ENCODE peak calls at places on chromosome 4, in ten cellular contexts. T is lung; J is H9; F is lower lobe of right lung; S is effector memory CD4-positive, alpha-beta T cell; R is thyroid gland; Q is A673; N is Panc1; U is psoas muscle; P is left lung. O is an unnamed sample.
A peak's percentile ranks its signal among the peaks of the same experiment; 100 is the strongest.

GRCh38 chr4:19693949-19694597 is 557.6 kb upstream of the SLIT2 start:
- DNase-seq in T (no peak), N (no peak), P (no peak), J (peak; percentile 26), R (no peak), S (no peak), F (no peak), Q (peak; percentile 6), U (no peak), O (no peak)

GRCh38 chr4:153535735-153536494 is 69.8 kb downstream of the TMEM131L start:
- DNase-seq in T (no peak), J (peak; percentile 64), F (no peak), R (no peak), Q (no peak), U (no peak), P (no peak), S (no peak), N (no peak), O (no peak)

GRCh38 chr4:183576701-183577100 is 71.8 kb downstream of the ING2 start:
- DNase-seq in F (no peak), U (no peak), J (no peak), S (no peak), P (no peak), Q (no peak), T (no peak), R (no peak), N (no peak), O (no peak)

GRCh38 chr4:15562623-15563022 is 92.5 kb downstream of the FBXL5 start:
- DNase-seq in F (no peak), U (no peak), N (no peak), S (no peak), Q (no peak), T (no peak), P (no peak), R (no peak), J (no peak), O (no peak)

GRCh38 chr4:172270421-172270820 is 457.2 kb downstream of the GALNTL6 start:
- DNase-seq in Q (peak; percentile 7), S (no peak), J (no peak), U (no peak), P (no peak), R (no peak), F (no peak), T (no peak), N (no peak), O (no peak)

GRCh38 chr4:168612435-168613139 is 115.7 kb downstream of the PALLD start:
- DNase-seq in T (no peak), P (no peak), F (no peak), N (no peak), Q (peak; percentile 55), J (no peak), R (no peak), U (no peak), S (no peak), O (no peak)

GRCh38 chr4:8675383-8675782 is 82.8 kb downstream of the CPZ start:
- DNase-seq in T (no peak), F (no peak), U (no peak), P (no peak), N (no peak), Q (no peak), R (peak; percentile 44), S (no peak), J (peak; percentile 90), O (no peak)

GRCh38 chr4:1619151-1619672 is 64.9 kb downstream of the FAM53A start:
- DNase-seq in P (no peak), Q (no peak), T (no peak), S (no peak), U (no peak), R (no peak), N (no peak), J (no peak), F (no peak), O (no peak)

GRCh38 chr4:85402371-85402770 is 72.6 kb upstream of the ARHGAP24 start:
- DNase-seq in R (no peak), U (no peak), Q (peak; percentile 2), F (no peak), T (no peak), J (no peak), S (no peak), N (no peak), P (no peak), O (no peak)

GRCh38 chr4:128604840-128605239 is 204.7 kb upstream of the JADE1 start:
- DNase-seq in J (no peak), P (no peak), S (no peak), N (no peak), R (no peak), T (no peak), U (no peak), F (no peak), Q (no peak), O (no peak)

GRCh38 chr4:180674629-180675367 is 1568.4 kb upstream of the TENM3 start:
- DNase-seq in R (no peak), U (no peak), Q (peak; percentile 18), S (no peak), F (no peak), J (no peak), N (no peak), T (no peak), P (no peak), O (no peak)

GRCh38 chr4:108204518-108204917 is 35.8 kb upstream of the LEF1 start:
- DNase-seq in U (no peak), Q (no peak), F (no peak), S (no peak), T (no peak), P (no peak), R (no peak), N (no peak), J (no peak), O (no peak)

GRCh38 chr4:82138376-82138775 is 235.4 kb downstream of the HNRNPD start:
- DNase-seq in S (no peak), T (no peak), J (no peak), U (no peak), Q (no peak), F (no peak), R (no peak), N (no peak), P (no peak), O (no peak)

GRCh38 chr4:109966891-109967481 is 54.3 kb downstream of the EGF start:
- DNase-seq in Q (no peak), J (no peak), R (no peak), S (no peak), P (no peak), N (no peak), U (no peak), T (no peak), F (no peak), O (no peak)

GRCh38 chr4:174929346-174929745 is 11.2 kb downstream of the ADAM29 start:
- DNase-seq in U (no peak), R (no peak), F (no peak), J (no peak), P (peak; percentile 8), N (no peak), S (no peak), Q (peak; percentile 31), T (no peak), O (no peak)
- H3K4me1 ChIP-seq in U (no peaks in the 10 kb centered on the region), R (no peaks in the 10 kb centered on the region), F (no peaks in the 10 kb centered on the region), J (no peaks in the 10 kb centered on the region), P (peaks cover 6% of the 10 kb centered on the region), N (no peaks in the 10 kb centered on the region), S (no peaks in the 10 kb centered on the region), Q (no peaks in the 10 kb centered on the region), T (peaks cover 1% of the 10 kb centered on the region), O (no peaks in the 10 kb centered on the region)

DNA sequence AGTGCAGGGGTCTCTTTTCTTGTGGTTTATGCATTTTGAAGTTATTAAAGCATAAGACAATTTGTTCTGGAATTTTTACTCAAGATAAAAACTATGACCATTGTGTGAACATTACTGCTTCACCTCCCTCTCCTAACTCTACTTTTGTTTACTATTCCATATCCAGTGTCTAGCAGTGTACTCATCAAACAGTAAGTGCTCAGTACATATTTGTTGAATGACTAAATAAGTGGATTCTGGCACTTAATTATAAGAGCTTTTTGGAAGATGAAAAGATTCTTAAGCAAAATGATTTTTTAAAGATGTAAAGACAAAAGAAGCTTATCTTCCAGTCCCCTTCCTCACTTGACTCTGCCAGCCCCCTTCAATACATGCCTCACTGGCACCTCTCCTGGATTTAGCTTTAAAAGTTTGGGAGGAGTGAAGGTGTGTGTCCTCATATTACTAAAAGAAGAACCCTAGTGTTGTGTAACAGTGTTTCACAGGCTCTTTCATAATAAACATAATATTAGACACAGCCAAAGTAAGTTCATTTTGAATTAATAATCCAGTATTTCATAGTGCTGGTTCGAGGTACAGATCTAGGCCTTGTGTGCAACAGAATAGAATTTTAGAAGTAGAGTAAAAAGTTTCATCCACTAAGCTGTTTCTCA is 53.0 kb downstream of the GAB1 start:
- DNase-seq in S (no peak), Q (no peak), N (no peak), U (no peak), R (no peak), T (no peak), F (no peak), P (no peak), J (no peak), O (no peak)
- H3K4me1 ChIP-seq in S (no peaks in the 10 kb centered on the region), Q (peaks cover 36% of the 10 kb centered on the region), N (no peaks in the 10 kb centered on the region), U (peaks cover 85% of the 10 kb centered on the region), R (peaks cover 22% of the 10 kb centered on the region), T (peaks cover 11% of the 10 kb centered on the region), F (peaks cover 81% of the 10 kb centered on the region), P (peaks cover 29% of the 10 kb centered on the region), J (peaks cover 4% of the 10 kb centered on the region), O (peaks cover 7% of the 10 kb centered on the region)

DNA sequence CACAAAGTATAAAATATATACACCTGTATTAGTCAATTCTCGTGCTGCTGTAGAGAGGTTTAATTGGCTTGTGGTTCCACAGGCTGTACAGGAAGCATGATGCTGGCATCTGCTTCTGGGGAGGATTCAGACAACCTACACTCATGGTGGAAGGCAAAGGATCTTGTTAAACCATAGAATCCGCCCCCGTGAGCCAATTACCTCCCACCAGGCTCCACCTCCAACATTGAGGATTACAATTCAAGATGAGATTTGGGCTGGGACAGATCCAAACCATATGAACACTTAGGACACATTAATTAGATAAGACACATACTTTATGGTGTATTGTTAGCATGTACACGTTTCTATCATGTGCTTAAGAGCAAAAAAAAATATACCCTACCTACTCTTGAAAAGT is 22.1 kb upstream of the SORBS2 start:
- DNase-seq in R (no peak), T (no peak), U (no peak), J (no peak), P (no peak), N (no peak), F (no peak), S (no peak), Q (no peak), O (no peak)
- H3K4me1 ChIP-seq in R (peaks cover 43% of the 10 kb centered on the region), T (peaks cover 6% of the 10 kb centered on the region), U (peaks cover 4% of the 10 kb centered on the region), J (peaks cover 17% of the 10 kb centered on the region), P (peaks cover 4% of the 10 kb centered on the region), N (peaks cover 14% of the 10 kb centered on the region), F (peaks cover 24% of the 10 kb centered on the region), S (no peaks in the 10 kb centered on the region), Q (peaks cover 11% of the 10 kb centered on the region), O (no peaks in the 10 kb centered on the region)

DNA sequence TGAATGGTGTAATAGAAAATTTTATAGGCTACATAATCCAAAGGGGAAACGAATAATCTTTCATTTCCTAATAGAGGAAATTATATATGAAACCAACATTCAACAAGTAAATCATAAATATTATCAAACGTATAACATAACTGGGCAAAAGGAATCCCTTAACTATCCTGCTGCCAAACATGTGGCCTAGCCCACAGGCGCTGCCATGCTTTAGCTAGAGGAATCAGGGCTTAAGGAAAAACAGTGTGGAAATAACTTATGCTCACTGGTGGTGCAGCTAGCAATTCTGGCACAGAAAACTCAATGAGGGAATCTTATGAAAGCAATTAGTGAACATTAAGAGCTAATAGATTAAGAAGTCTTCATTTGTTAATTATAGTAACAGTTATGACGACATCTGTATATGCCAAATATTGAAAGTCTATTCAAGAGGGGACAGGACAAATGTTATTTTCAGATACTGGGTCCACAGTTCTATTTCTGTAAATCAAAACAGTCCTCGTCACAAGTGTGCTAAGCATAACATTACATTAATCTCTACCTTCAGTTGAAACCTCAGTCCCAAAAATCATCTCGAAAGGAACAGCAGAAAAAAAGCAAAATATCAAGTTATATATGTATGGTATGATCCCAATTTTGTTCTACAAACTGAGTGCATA is 70.5 kb downstream of the APBB2 start:
- DNase-seq in S (no peak), N (no peak), T (no peak), F (no peak), Q (no peak), R (no peak), J (no peak), U (no peak), P (no peak), O (no peak)
- H3K4me1 ChIP-seq in S (no peaks in the 10 kb centered on the region), N (peaks cover 43% of the 10 kb centered on the region), T (peaks cover 11% of the 10 kb centered on the region), F (peaks cover 50% of the 10 kb centered on the region), Q (peaks cover 16% of the 10 kb centered on the region), R (peaks cover 60% of the 10 kb centered on the region), J (no peaks in the 10 kb centered on the region), U (peaks cover 37% of the 10 kb centered on the region), P (peaks cover 14% of the 10 kb centered on the region), O (peaks cover 29% of the 10 kb centered on the region)

O was measured in aorta.